ENCODE peak calls at places on chromosomes 2 and 18, in six cellular contexts. One of them, this sample, is unnamed.

GRCh38 chr18:5145168-5145857 is 51.7 kb downstream of the AKAIN1 start:
- DNase-seq in H54: no peak
- DNase-seq in sigmoid colon: no peak
- DNase-seq in LoVo: no peak
- DNase-seq in fibroblast of mammary gland: no peak
- DNase-seq in AG08396: no peak
- DNase-seq in this sample: no peak

GRCh38 chr2:101863534-101863933 is 128.2 kb upstream of the IL1R2 start:
- DNase-seq in H54: no peak
- DNase-seq in sigmoid colon: no peak
- DNase-seq in LoVo: no peak
- DNase-seq in fibroblast of mammary gland: no peak
- DNase-seq in AG08396: no peak
- DNase-seq in this sample: no peak

GRCh38 chr2:19351914-19352697 is 6.3 kb downstream of the OSR1 start:
- DNase-seq in H54: no peak
- DNase-seq in sigmoid colon: no peak
- DNase-seq in LoVo: no peak
- DNase-seq in fibroblast of mammary gland: no peak
- DNase-seq in AG08396: no peak
- DNase-seq in this sample: no peak

GRCh38 chr2:198116652-198117175 is 312.3 kb downstream of the PLCL1 start:
- DNase-seq in H54: no peak
- DNase-seq in sigmoid colon: no peak
- DNase-seq in LoVo: no peak
- DNase-seq in fibroblast of mammary gland: peak
- DNase-seq in AG08396: no peak
- DNase-seq in this sample: no peak

GRCh38 chr18:49279041-49279440 is 181.4 kb downstream of the DYM start:
- DNase-seq in H54: no peak
- DNase-seq in sigmoid colon: no peak
- DNase-seq in LoVo: no peak
- DNase-seq in fibroblast of mammary gland: no peak
- DNase-seq in AG08396: no peak
- DNase-seq in this sample: no peak

GRCh38 chr2:201402651-201403573 is 45.8 kb upstream of the FLACC1 start:
- DNase-seq in H54: no peak
- DNase-seq in sigmoid colon: no peak
- DNase-seq in LoVo: peak
- DNase-seq in fibroblast of mammary gland: peak
- DNase-seq in AG08396: no peak
- DNase-seq in this sample: peak

GRCh38 chr18:58682429-58683069 is 11.3 kb downstream of the MALT1 start:
- DNase-seq in H54: no peak
- DNase-seq in sigmoid colon: no peak
- DNase-seq in LoVo: peak
- DNase-seq in fibroblast of mammary gland: peak
- DNase-seq in AG08396: peak
- DNase-seq in this sample: peak

GRCh38 chr2:26914286-26914962 is 56.0 kb upstream of the MAPRE3 start:
- DNase-seq in H54: no peak
- DNase-seq in sigmoid colon: no peak
- DNase-seq in LoVo: no peak
- DNase-seq in fibroblast of mammary gland: no peak
- DNase-seq in AG08396: no peak
- DNase-seq in this sample: no peak

GRCh38 chr2:151063271-151063670 is 198.4 kb downstream of the RBM43 start:
- DNase-seq in H54: no peak
- DNase-seq in sigmoid colon: no peak
- DNase-seq in LoVo: no peak
- DNase-seq in fibroblast of mammary gland: no peak
- DNase-seq in AG08396: peak
- DNase-seq in this sample: no peak

GRCh38 chr18:76168206-76168605 is 326.8 kb downstream of the ZNF516 start:
- DNase-seq in H54: no peak
- DNase-seq in sigmoid colon: no peak
- DNase-seq in LoVo: no peak
- DNase-seq in fibroblast of mammary gland: no peak
- DNase-seq in AG08396: no peak
- DNase-seq in this sample: no peak

GRCh38 chr18:12271376-12272235 is 17.4 kb downstream of the CIDEA start:
- DNase-seq in H54: peak
- DNase-seq in sigmoid colon: peak
- DNase-seq in LoVo: peak
- DNase-seq in fibroblast of mammary gland: peak
- DNase-seq in AG08396: peak
- DNase-seq in this sample: peak

GRCh38 chr2:33437815-33438214 is 38.6 kb upstream of the RASGRP3 start:
- DNase-seq in H54: no peak
- DNase-seq in sigmoid colon: no peak
- DNase-seq in LoVo: no peak
- DNase-seq in fibroblast of mammary gland: peak
- DNase-seq in AG08396: no peak
- DNase-seq in this sample: no peak

GRCh38 chr2:5592906-5593305 is 99.3 kb upstream of the SOX11 start:
- DNase-seq in H54: no peak
- DNase-seq in sigmoid colon: no peak
- DNase-seq in LoVo: no peak
- DNase-seq in fibroblast of mammary gland: no peak
- DNase-seq in AG08396: no peak
- DNase-seq in this sample: no peak

GRCh38 chr18:56459451-56459777 is 179.0 kb downstream of the TXNL1 start:
- DNase-seq in H54: no peak
- DNase-seq in sigmoid colon: no peak
- DNase-seq in LoVo: no peak
- DNase-seq in fibroblast of mammary gland: no peak
- DNase-seq in AG08396: no peak
- DNase-seq in this sample: no peak

GRCh38 chr2:169110919-169111318 is 41.6 kb downstream of the DHRS9 start:
- DNase-seq in H54: no peak
- DNase-seq in sigmoid colon: no peak
- DNase-seq in LoVo: no peak
- DNase-seq in fibroblast of mammary gland: no peak
- DNase-seq in AG08396: no peak
- DNase-seq in this sample: no peak

GRCh38 chr2:237159006-237159897 is 73.6 kb downstream of the COPS8 start:
- DNase-seq in H54: no peak
- DNase-seq in sigmoid colon: no peak
- DNase-seq in LoVo: no peak
- DNase-seq in fibroblast of mammary gland: peak
- DNase-seq in AG08396: no peak
- DNase-seq in this sample: no peak

GRCh38 chr2:102040229-102040628 is 48.5 kb downstream of the IL1R2 start:
- DNase-seq in H54: no peak
- DNase-seq in sigmoid colon: no peak
- DNase-seq in LoVo: no peak
- DNase-seq in fibroblast of mammary gland: peak
- DNase-seq in AG08396: no peak
- DNase-seq in this sample: no peak

GRCh38 chr2:12733846-12734245 is 17.1 kb downstream of the TRIB2 start:
- DNase-seq in H54: no peak
- DNase-seq in sigmoid colon: no peak
- DNase-seq in LoVo: no peak
- DNase-seq in fibroblast of mammary gland: no peak
- DNase-seq in AG08396: no peak
- DNase-seq in this sample: no peak

GRCh38 chr2:219425238-219426067 is 7.3 kb downstream of the DES start:
- DNase-seq in H54: no peak
- DNase-seq in sigmoid colon: peak
- DNase-seq in LoVo: no peak
- DNase-seq in fibroblast of mammary gland: no peak
- DNase-seq in AG08396: no peak
- DNase-seq in this sample: no peak

GRCh38 chr2:17362956-17363355 is 155.3 kb downstream of the RAD51AP2 start:
- DNase-seq in H54: no peak
- DNase-seq in sigmoid colon: no peak
- DNase-seq in LoVo: no peak
- DNase-seq in fibroblast of mammary gland: no peak
- DNase-seq in AG08396: no peak
- DNase-seq in this sample: no peak

GRCh38 chr2:137964066-137964858 is at the start of gene HNMT:
- DNase-seq in H54: peak
- DNase-seq in sigmoid colon: peak
- DNase-seq in LoVo: peak
- DNase-seq in fibroblast of mammary gland: peak
- DNase-seq in AG08396: peak
- DNase-seq in this sample: peak

GRCh38 chr2:36357506-36358316 is 2.1 kb downstream of the CRIM1 start:
- DNase-seq in H54: no peak
- DNase-seq in sigmoid colon: peak
- DNase-seq in LoVo: peak
- DNase-seq in fibroblast of mammary gland: peak
- DNase-seq in AG08396: peak
- DNase-seq in this sample: peak

GRCh38 chr18:48934400-48934707 is 16.4 kb downstream of the SMAD7 start:
- DNase-seq in H54: no peak
- DNase-seq in sigmoid colon: no peak
- DNase-seq in LoVo: no peak
- DNase-seq in fibroblast of mammary gland: no peak
- DNase-seq in AG08396: no peak
- DNase-seq in this sample: no peak

GRCh38 chr2:150023663-150024062 is 436.1 kb upstream of the MMADHC start:
- DNase-seq in H54: no peak
- DNase-seq in sigmoid colon: no peak
- DNase-seq in LoVo: no peak
- DNase-seq in fibroblast of mammary gland: no peak
- DNase-seq in AG08396: no peak
- DNase-seq in this sample: no peak

GRCh38 chr18:34352385-34353163 is 127.9 kb upstream of the NOL4 start:
- DNase-seq in H54: no peak
- DNase-seq in sigmoid colon: no peak
- DNase-seq in LoVo: no peak
- DNase-seq in fibroblast of mammary gland: peak
- DNase-seq in AG08396: no peak
- DNase-seq in this sample: no peak

GRCh38 chr18:69490813-69491212 is 90.1 kb downstream of the DOK6 start:
- DNase-seq in H54: no peak
- DNase-seq in sigmoid colon: no peak
- DNase-seq in LoVo: no peak
- DNase-seq in fibroblast of mammary gland: peak
- DNase-seq in AG08396: peak
- DNase-seq in this sample: peak

GRCh38 chr2:10989151-10989550 is 77.4 kb downstream of the KCNF1 start:
- DNase-seq in H54: no peak
- DNase-seq in sigmoid colon: no peak
- DNase-seq in LoVo: no peak
- DNase-seq in fibroblast of mammary gland: no peak
- DNase-seq in AG08396: no peak
- DNase-seq in this sample: no peak

GRCh38 chr2:194182888-194183287 is 1474.1 kb upstream of the SLC39A10 start:
- DNase-seq in H54: no peak
- DNase-seq in sigmoid colon: no peak
- DNase-seq in LoVo: no peak
- DNase-seq in fibroblast of mammary gland: no peak
- DNase-seq in AG08396: no peak
- DNase-seq in this sample: no peak

This sample was measured in NCI-H460.